ENCODE peak calls at places on chromosomes 3 and 15, in four cellular contexts. E is sigmoid colon, A is K562, L is stomach. N is an unnamed sample.

GRCh38 chr3:111072016-111072891 is 638 bp downstream of the NECTIN3 start:
- DNase-seq in A (no peak), L (peak), E (peak), N (no peak)

GRCh38 chr15:75199347-75199976 is 2.2 kb upstream of the C15orf39 start:
- DNase-seq in E (no peak), A (no peak), L (no peak), N (no peak)

GRCh38 chr3:16188071-16188470 is 13.6 kb downstream of the GALNT15 start:
- DNase-seq in A (no peak), E (no peak), L (no peak), N (no peak)

GRCh38 chr3:64131755-64132154 is 93.5 kb downstream of the PRICKLE2 start:
- DNase-seq in E (no peak), A (no peak), L (no peak), N (no peak)

GRCh38 chr3:33636125-33636855 is 81.8 kb downstream of the CLASP2 start:
- DNase-seq in E (no peak), A (peak), L (no peak), N (no peak)

GRCh38 chr3:133452603-133453313 is 52.9 kb downstream of the BFSP2 start:
- DNase-seq in A (no peak), L (no peak), E (no peak), N (no peak)

GRCh38 chr3:87793322-87793877 is 265.4 kb downstream of the CGGBP1 start:
- DNase-seq in E (no peak), A (peak), L (no peak), N (no peak)

GRCh38 chr15:62482715-62483429 is 317.8 kb upstream of the C2CD4B start:
- DNase-seq in E (no peak), L (no peak), A (peak), N (no peak)

GRCh38 chr3:196735751-196736150 is 3.9 kb upstream of the PAK2 start:
- DNase-seq in A (no peak), E (no peak), L (no peak), N (no peak)

GRCh38 chr15:62071711-62072308 is 5.0 kb downstream of the C2CD4A start:
- DNase-seq in L (no peak), A (peak), E (no peak), N (no peak)

GRCh38 chr3:196778755-196779154 is 39.1 kb downstream of the PAK2 start:
- DNase-seq in A (no peak), E (no peak), L (no peak), N (no peak)

GRCh38 chr15:25989327-25989726 is 126.2 kb upstream of the ATP10A start:
- DNase-seq in A (peak), L (no peak), E (no peak), N (peak)

GRCh38 chr3:164814106-164814505 is 264.2 kb downstream of the SI start:
- DNase-seq in E (no peak), A (no peak), L (no peak), N (no peak)

GRCh38 chr3:84108442-84108971 is 850.3 kb upstream of the CADM2 start:
- DNase-seq in L (no peak), A (no peak), E (no peak), N (no peak)

GRCh38 chr3:21446027-21446426 is 305.0 kb downstream of the ZNF385D start:
- DNase-seq in L (no peak), A (no peak), E (no peak), N (no peak)

GRCh38 chr3:33403756-33404155 is 36.4 kb downstream of the UBP1 start:
- DNase-seq in L (no peak), E (no peak), A (no peak), N (no peak)

GRCh38 chr3:168622795-168623194 is 527.1 kb upstream of the GOLIM4 start:
- DNase-seq in A (no peak), L (no peak), E (no peak), N (no peak)

GRCh38 chr3:67423722-67424121 is 230.7 kb downstream of the SUCLG2 start:
- DNase-seq in L (no peak), A (no peak), E (no peak), N (no peak)

GRCh38 chr3:188133646-188134045 is 20.3 kb upstream of the LPP start:
- DNase-seq in A (no peak), L (no peak), E (no peak), N (no peak)

GRCh38 chr3:161557751-161558150 is 61.1 kb downstream of the OTOL1 start:
- DNase-seq in E (no peak), L (no peak), A (no peak), N (no peak)

GRCh38 chr15:54803139-54803808 is 393.5 kb downstream of the RSL24D1 start:
- DNase-seq in E (no peak), L (no peak), A (no peak), N (no peak)

GRCh38 chr3:45923755-45924154 is 19.5 kb upstream of the CXCR6 start:
- DNase-seq in E (peak), A (no peak), L (no peak), N (no peak)

GRCh38 chr3:71341721-71342120 is 241.8 kb downstream of the FOXP1 start:
- DNase-seq in L (no peak), E (no peak), A (no peak), N (no peak)

GRCh38 chr15:101613130-101614000 is 38.8 kb downstream of the TM2D3 start:
- DNase-seq in L (peak), A (no peak), E (peak), N (no peak)

GRCh38 chr3:28916713-28917499 is 364.0 kb upstream of the RBMS3 start:
- DNase-seq in A (no peak), L (peak), E (peak), N (no peak)

GRCh38 chr15:44158111-44158510 is 37.0 kb downstream of the FRMD5 start:
- DNase-seq in A (no peak), E (no peak), L (no peak), N (no peak)

GRCh38 chr3:136351351-136351750 is 101.2 kb downstream of the PCCB start:
- DNase-seq in E (no peak), A (no peak), L (no peak), N (no peak)

GRCh38 chr3:69144631-69145244 is 22.3 kb upstream of the LMOD3 start:
- DNase-seq in A (no peak), E (no peak), L (no peak), N (no peak)

GRCh38 chr3:161475905-161476304 is 20.7 kb upstream of the OTOL1 start:
- DNase-seq in E (no peak), L (no peak), A (no peak), N (no peak)

GRCh38 chr15:90870354-90871096 is 2.1 kb downstream of the FURIN start:
- DNase-seq in E (no peak), A (no peak), L (no peak), N (no peak)

GRCh38 chr3:24773798-24774197 is 279.1 kb upstream of the THRB start:
- DNase-seq in E (peak), A (peak), L (peak), N (no peak)

GRCh38 chr15:68623301-68623892 is 44.6 kb downstream of the CORO2B start:
- DNase-seq in E (no peak), L (no peak), A (no peak), N (no peak)

GRCh38 chr15:67080900-67081431 is 15.6 kb downstream of the SMAD3 start:
- DNase-seq in E (peak), L (no peak), A (peak), N (no peak)

GRCh38 chr3:188646592-188646991 is 492.6 kb downstream of the LPP start:
- DNase-seq in A (no peak), E (no peak), L (no peak), N (no peak)

GRCh38 chr3:153246805-153247204 is 84.8 kb downstream of the RAP2B start:
- DNase-seq in L (no peak), A (no peak), E (no peak), N (no peak)

GRCh38 chr3:36707623-36708409 is 56.5 kb downstream of the DCLK3 start:
- DNase-seq in L (no peak), A (peak), E (no peak), N (no peak)
- TF ChIP-seq EP300 in L (no peak), A (no peak), E (no peak), N (no peak)

GRCh38 chr3:66037330-66037985 is 1.3 kb downstream of the MAGI1 start:
- DNase-seq in A (no peak), E (peak), L (peak), N (no peak)
- TF ChIP-seq CTCF in A (no peak), E (peak), L (peak), N (peak)

GRCh38 chr15:39613271-39613670 is 32.4 kb downstream of the THBS1 start:
- DNase-seq in L (no peak), E (no peak), A (no peak), N (no peak)
- H3K27ac ChIP-seq in L (no peak), E (no peak), A (no peak), N (no peak)

GRCh38 chr3:44048196-44048924 is 193.3 kb upstream of the TOPAZ1 start:
- DNase-seq in E (no peak), A (no peak), L (no peak), N (no peak)

GRCh38 chr3:44048949-44049348 is 192.7 kb upstream of the TOPAZ1 start:
- DNase-seq in A (no peak), E (no peak), L (no peak), N (no peak)

GRCh38 chr3:44047796-44048195 is 193.9 kb upstream of the TOPAZ1 start:
- DNase-seq in A (no peak), E (no peak), L (no peak), N (no peak)

GRCh38 chr3:44042772-44043171 is 198.9 kb upstream of the TOPAZ1 start:
- DNase-seq in L (no peak), A (no peak), E (no peak), N (no peak)

GRCh38 chr3:44045476-44046275 is 196.0 kb upstream of the TOPAZ1 start:
- DNase-seq in A (no peak), L (peak), E (no peak), N (no peak)
- TF ChIP-seq EP300 in A (no peak), L (no peak), E (no peak), N (no peak)

DNA sequence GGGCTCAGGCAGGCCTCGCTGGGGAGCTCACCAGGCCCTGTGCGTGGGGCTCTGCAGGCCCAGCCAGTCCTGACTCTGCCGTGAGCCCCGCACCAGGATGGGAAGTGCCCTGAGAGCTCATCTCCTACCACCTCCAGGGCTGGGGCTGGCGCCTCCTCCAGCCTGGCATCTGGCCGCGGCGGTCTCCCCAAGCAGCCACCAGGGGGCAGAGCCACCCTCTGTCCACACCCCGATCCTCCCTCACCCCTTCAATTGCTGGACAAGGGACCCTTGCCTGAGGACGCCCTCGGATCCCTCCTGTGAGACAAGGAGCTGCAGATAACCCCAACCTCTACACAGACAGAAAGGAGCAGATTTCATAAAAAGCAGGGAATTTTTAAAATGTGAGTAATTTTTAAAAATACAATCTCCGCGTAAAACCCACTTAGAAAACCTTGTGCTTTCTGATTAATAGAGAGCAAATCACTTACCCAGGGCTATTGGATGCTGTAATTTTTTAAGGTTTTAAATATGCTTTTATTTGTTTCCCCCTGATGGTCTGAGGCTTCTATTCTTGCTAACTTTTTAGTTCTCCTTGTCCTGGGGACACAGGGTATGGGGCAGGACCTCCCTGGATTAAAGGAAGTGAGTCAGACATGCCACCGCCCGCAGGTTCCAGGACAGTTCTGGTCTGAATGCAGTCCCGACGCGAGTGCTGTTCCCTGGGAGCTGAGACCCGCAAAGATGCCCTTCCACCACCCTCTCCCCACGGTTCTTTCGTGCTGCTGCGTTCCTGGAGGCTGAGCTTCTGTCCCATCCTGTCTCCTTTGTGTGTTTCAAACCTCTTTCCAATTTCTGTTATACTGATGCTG is 52.3 kb upstream of the CHRNA7 start:
- DNase-seq in A (peak), E (no peak), L (peak), N (no peak)
- TF ChIP-seq CTCF in A (peak), E (peak), L (peak), N (peak)

GRCh38 chr15:88075102-88075501 is 181.4 kb downstream of the NTRK3 start:
- DNase-seq in E (no peak), A (no peak), L (no peak), N (no peak)
- H3K27ac ChIP-seq in E (no peak), A (no peak), L (no peak), N (no peak)

DNA sequence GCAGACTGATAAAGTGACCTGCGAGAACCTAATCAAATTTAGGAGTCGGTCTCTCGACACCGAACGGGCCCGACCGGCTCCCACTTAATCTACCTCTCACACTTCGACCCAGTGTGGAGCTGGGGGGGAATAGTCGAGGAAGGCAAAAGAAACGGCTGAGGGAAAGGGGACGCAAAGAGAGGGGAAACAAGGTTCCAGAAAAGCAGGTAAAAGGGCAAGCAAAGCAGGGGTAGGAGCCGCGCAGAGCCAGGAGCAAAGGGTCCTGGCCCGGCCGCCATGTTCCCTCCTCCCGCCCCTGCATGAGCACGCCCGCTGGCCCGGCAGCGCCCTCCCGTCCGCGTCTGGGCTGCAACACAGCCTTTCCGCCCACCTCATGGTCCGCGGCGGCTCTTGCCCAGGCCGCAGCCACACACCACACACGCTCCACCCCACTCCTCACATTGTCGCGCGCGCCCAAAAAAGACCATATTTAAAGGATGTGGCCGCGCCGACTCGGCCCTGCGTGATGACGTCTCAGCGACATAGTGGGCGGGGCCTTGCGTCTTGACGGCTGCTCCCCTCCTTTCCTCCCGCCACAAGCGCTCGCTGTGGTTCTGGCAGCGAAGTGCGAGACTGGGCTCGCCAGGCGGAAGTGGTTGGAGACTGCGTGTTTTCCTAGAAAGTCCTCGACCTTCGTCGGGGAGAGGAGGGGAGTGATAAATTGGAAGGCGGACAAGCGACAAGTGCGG is at the start of gene ICE2:
- DNase-seq in L (peak), E (peak), A (peak), N (peak)
- TF ChIP-seq EP300 in L (no peak), E (no peak), A (peak), N (no peak)

N was measured in esophagus muscularis mucosa.